ENCODE peak calls at places on chromosomes 2 and 18, in ten cellular contexts. T, V, J, N, A, Y, C, E, I and O are unnamed samples.

GRCh38 chr2:232689152-232689910 is 7.8 kb upstream of the GIGYF2 start:
- DNase-seq in T (peak), V (peak), J (peak), N (no peak), A (peak), Y (peak), C (peak), E (no peak), I (peak), O (no peak)

GRCh38 chr18:22173221-22173927 is 4.0 kb downstream of the GATA6 start:
- DNase-seq in T (no peak), V (no peak), J (no peak), N (no peak), A (no peak), Y (no peak), C (no peak), E (no peak), I (no peak), O (no peak)

GRCh38 chr18:23857756-23858155 is 156.8 kb upstream of the TTC39C start:
- DNase-seq in T (no peak), V (no peak), J (peak), N (peak), A (peak), Y (peak), C (no peak), E (no peak), I (peak), O (peak)

GRCh38 chr2:128494307-128494639 is 175.6 kb upstream of the HS6ST1 start:
- DNase-seq in T (no peak), V (no peak), J (no peak), N (no peak), A (no peak), Y (no peak), C (no peak), E (no peak), I (no peak), O (no peak)

GRCh38 chr2:88081924-88082609 is 14.4 kb downstream of the SMYD1 start:
- DNase-seq in T (no peak), V (no peak), J (no peak), N (no peak), A (no peak), Y (no peak), C (no peak), E (no peak), I (no peak), O (no peak)

GRCh38 chr2:177692828-177693269 is 300.3 kb downstream of the AGPS start:
- DNase-seq in T (no peak), V (no peak), J (no peak), N (peak), A (no peak), Y (peak), C (no peak), E (no peak), I (no peak), O (peak)

GRCh38 chr2:34949316-34949715 is 1350.2 kb upstream of the FAM98A start:
- DNase-seq in T (no peak), V (no peak), J (no peak), N (no peak), A (no peak), Y (no peak), C (no peak), E (no peak), I (no peak), O (no peak)

GRCh38 chr2:210762604-210763588 is 206.5 kb downstream of the CPS1 start:
- DNase-seq in T (no peak), V (no peak), J (no peak), N (no peak), A (no peak), Y (no peak), C (no peak), E (no peak), I (no peak), O (no peak)

GRCh38 chr2:63047534-63048281 is 2.9 kb upstream of the OTX1 start:
- DNase-seq in T (peak), V (no peak), J (no peak), N (no peak), A (no peak), Y (no peak), C (peak), E (no peak), I (no peak), O (peak)

GRCh38 chr18:12598181-12598921 is 59.6 kb downstream of the SPIRE1 start:
- DNase-seq in T (no peak), V (no peak), J (peak), N (no peak), A (no peak), Y (peak), C (no peak), E (peak), I (no peak), O (no peak)

GRCh38 chr2:208620487-208620978 is 213.9 kb downstream of the PTH2R start:
- DNase-seq in T (peak), V (no peak), J (no peak), N (no peak), A (no peak), Y (no peak), C (no peak), E (no peak), I (no peak), O (no peak)

GRCh38 chr2:23286765-23287155 is 98.2 kb upstream of the KLHL29 start:
- DNase-seq in T (no peak), V (peak), J (peak), N (peak), A (no peak), Y (peak), C (peak), E (no peak), I (no peak), O (no peak)

GRCh38 chr2:109242222-109242653 is 113.2 kb downstream of the SH3RF3 start:
- DNase-seq in T (no peak), V (peak), J (no peak), N (no peak), A (no peak), Y (no peak), C (no peak), E (no peak), I (no peak), O (no peak)

GRCh38 chr2:71581015-71581414 is 127.7 kb downstream of the DYSF start:
- DNase-seq in T (no peak), V (peak), J (no peak), N (no peak), A (no peak), Y (no peak), C (peak), E (no peak), I (no peak), O (no peak)

GRCh38 chr2:5798083-5798482 is 105.9 kb downstream of the SOX11 start:
- DNase-seq in T (no peak), V (no peak), J (peak), N (no peak), A (no peak), Y (peak), C (no peak), E (no peak), I (no peak), O (peak)

GRCh38 chr2:20350753-20351554 is at the start of gene PUM2:
- DNase-seq in T (peak), V (peak), J (peak), N (peak), A (peak), Y (peak), C (peak), E (peak), I (peak), O (peak)

GRCh38 chr2:232439758-232440135 is 16.2 kb upstream of the ALPI start:
- DNase-seq in T (no peak), V (no peak), J (no peak), N (no peak), A (no peak), Y (no peak), C (peak), E (peak), I (no peak), O (no peak)

GRCh38 chr2:119517433-119517832 is 6.8 kb downstream of the SCTR start:
- DNase-seq in T (peak), V (peak), J (peak), N (peak), A (peak), Y (peak), C (peak), E (peak), I (no peak), O (no peak)

GRCh38 chr18:62838475-62839098 is 123.2 kb downstream of the PHLPP1 start:
- DNase-seq in T (no peak), V (no peak), J (no peak), N (no peak), A (no peak), Y (no peak), C (no peak), E (no peak), I (no peak), O (no peak)

GRCh38 chr2:154433010-154433409 is 265.5 kb upstream of the KCNJ3 start:
- DNase-seq in T (no peak), V (no peak), J (no peak), N (no peak), A (no peak), Y (no peak), C (no peak), E (no peak), I (no peak), O (no peak)

GRCh38 chr2:51918113-51918512 is 886.2 kb upstream of the NRXN1 start:
- DNase-seq in T (no peak), V (no peak), J (peak), N (peak), A (no peak), Y (no peak), C (no peak), E (no peak), I (no peak), O (no peak)

GRCh38 chr2:235017441-235017840 is 65.6 kb downstream of the SH3BP4 start:
- DNase-seq in T (no peak), V (no peak), J (no peak), N (no peak), A (no peak), Y (no peak), C (no peak), E (no peak), I (no peak), O (no peak)

GRCh38 chr2:64525323-64525625 is 1.1 kb downstream of the AFTPH start:
- DNase-seq in T (no peak), V (no peak), J (peak), N (peak), A (no peak), Y (no peak), C (no peak), E (no peak), I (no peak), O (peak)

GRCh38 chr2:164840458-164840929 is 1.1 kb downstream of the COBLL1 start:
- DNase-seq in T (no peak), V (peak), J (no peak), N (peak), A (peak), Y (peak), C (peak), E (no peak), I (no peak), O (no peak)